ENCODE peak calls at places on chromosomes 4 and X, in ten cellular contexts. One of them, this sample, is unnamed.

GRCh38 chrX:99603076-99603814 is 806.8 kb downstream of the PCDH19 start:
- DNase-seq in endothelial cell: no peak
- DNase-seq in pons: no peak
- DNase-seq in H4: no peak
- DNase-seq in lung: no peak
- DNase-seq in epithelial cell of esophagus: no peak
- DNase-seq in CD4-positive, alpha-beta T cell: no peak
- DNase-seq in NCI-H1092: no peak
- DNase-seq in iPS DF 6.9: no peak
- DNase-seq in activated naive CD4-positive, alpha-beta T cell treated with Interleukin-2 at 50 U/mL for 16 hours: no peak
- DNase-seq in this sample: no peak

GRCh38 chr4:163913571-163913970 is 419.1 kb downstream of the TMA16 start:
- DNase-seq in endothelial cell: no peak
- DNase-seq in pons: peak
- DNase-seq in H4: no peak
- DNase-seq in lung: no peak
- DNase-seq in epithelial cell of esophagus: no peak
- DNase-seq in CD4-positive, alpha-beta T cell: no peak
- DNase-seq in NCI-H1092: no peak
- DNase-seq in iPS DF 6.9: no peak
- DNase-seq in activated naive CD4-positive, alpha-beta T cell treated with Interleukin-2 at 50 U/mL for 16 hours: no peak
- DNase-seq in this sample: no peak

GRCh38 chr4:25674386-25674785 is 18.7 kb downstream of the SLC34A2 start:
- DNase-seq in endothelial cell: no peak
- DNase-seq in pons: no peak
- DNase-seq in H4: no peak
- DNase-seq in lung: no peak
- DNase-seq in epithelial cell of esophagus: no peak
- DNase-seq in CD4-positive, alpha-beta T cell: no peak
- DNase-seq in NCI-H1092: no peak
- DNase-seq in iPS DF 6.9: no peak
- DNase-seq in activated naive CD4-positive, alpha-beta T cell treated with Interleukin-2 at 50 U/mL for 16 hours: no peak
- DNase-seq in this sample: no peak

GRCh38 chr4:124415206-124415605 is 297.3 kb downstream of the ANKRD50 start:
- DNase-seq in endothelial cell: no peak
- DNase-seq in pons: no peak
- DNase-seq in H4: no peak
- DNase-seq in lung: no peak
- DNase-seq in epithelial cell of esophagus: no peak
- DNase-seq in CD4-positive, alpha-beta T cell: no peak
- DNase-seq in NCI-H1092: no peak
- DNase-seq in iPS DF 6.9: no peak
- DNase-seq in activated naive CD4-positive, alpha-beta T cell treated with Interleukin-2 at 50 U/mL for 16 hours: no peak
- DNase-seq in this sample: no peak

GRCh38 chr4:20106926-20107325 is 144.8 kb upstream of the SLIT2 start:
- DNase-seq in endothelial cell: no peak
- DNase-seq in pons: no peak
- DNase-seq in H4: no peak
- DNase-seq in lung: no peak
- DNase-seq in epithelial cell of esophagus: no peak
- DNase-seq in CD4-positive, alpha-beta T cell: no peak
- DNase-seq in NCI-H1092: no peak
- DNase-seq in iPS DF 6.9: no peak
- DNase-seq in activated naive CD4-positive, alpha-beta T cell treated with Interleukin-2 at 50 U/mL for 16 hours: no peak
- DNase-seq in this sample: no peak

GRCh38 chrX:38699603-38700110 is 101.6 kb upstream of the MID1IP1 start:
- DNase-seq in endothelial cell: no peak
- DNase-seq in pons: no peak
- DNase-seq in H4: no peak
- DNase-seq in lung: no peak
- DNase-seq in epithelial cell of esophagus: no peak
- DNase-seq in CD4-positive, alpha-beta T cell: no peak
- DNase-seq in NCI-H1092: no peak
- DNase-seq in iPS DF 6.9: no peak
- DNase-seq in activated naive CD4-positive, alpha-beta T cell treated with Interleukin-2 at 50 U/mL for 16 hours: no peak
- DNase-seq in this sample: peak

GRCh38 chr4:38621004-38621684 is 42.9 kb upstream of the KLF3 start:
- DNase-seq in endothelial cell: no peak
- DNase-seq in pons: no peak
- DNase-seq in H4: peak
- DNase-seq in lung: peak
- DNase-seq in epithelial cell of esophagus: peak
- DNase-seq in CD4-positive, alpha-beta T cell: no peak
- DNase-seq in NCI-H1092: no peak
- DNase-seq in iPS DF 6.9: no peak
- DNase-seq in activated naive CD4-positive, alpha-beta T cell treated with Interleukin-2 at 50 U/mL for 16 hours: no peak
- DNase-seq in this sample: peak

GRCh38 chrX:155615938-155616337 is 3.2 kb upstream of the TMLHE start:
- DNase-seq in endothelial cell: no peak
- DNase-seq in pons: no peak
- DNase-seq in H4: no peak
- DNase-seq in lung: no peak
- DNase-seq in epithelial cell of esophagus: no peak
- DNase-seq in CD4-positive, alpha-beta T cell: no peak
- DNase-seq in NCI-H1092: no peak
- DNase-seq in iPS DF 6.9: no peak
- DNase-seq in activated naive CD4-positive, alpha-beta T cell treated with Interleukin-2 at 50 U/mL for 16 hours: no peak
- DNase-seq in this sample: no peak

GRCh38 chrX:114924423-114924822 is 93.0 kb downstream of the IL13RA2 start:
- DNase-seq in endothelial cell: no peak
- DNase-seq in pons: no peak
- DNase-seq in H4: no peak
- DNase-seq in lung: no peak
- DNase-seq in epithelial cell of esophagus: no peak
- DNase-seq in CD4-positive, alpha-beta T cell: no peak
- DNase-seq in NCI-H1092: no peak
- DNase-seq in iPS DF 6.9: no peak
- DNase-seq in activated naive CD4-positive, alpha-beta T cell treated with Interleukin-2 at 50 U/mL for 16 hours: no peak
- DNase-seq in this sample: no peak

GRCh38 chr4:69025191-69025998 is 70.9 kb upstream of the UGT2B7 start:
- DNase-seq in endothelial cell: peak
- DNase-seq in pons: no peak
- DNase-seq in H4: no peak
- DNase-seq in lung: no peak
- DNase-seq in epithelial cell of esophagus: peak
- DNase-seq in CD4-positive, alpha-beta T cell: no peak
- DNase-seq in NCI-H1092: no peak
- DNase-seq in iPS DF 6.9: peak
- DNase-seq in activated naive CD4-positive, alpha-beta T cell treated with Interleukin-2 at 50 U/mL for 16 hours: no peak
- DNase-seq in this sample: peak

GRCh38 chrX:71541546-71542022 is 8.7 kb downstream of the OGT start:
- DNase-seq in endothelial cell: no peak
- DNase-seq in pons: no peak
- DNase-seq in H4: no peak
- DNase-seq in lung: no peak
- DNase-seq in epithelial cell of esophagus: peak
- DNase-seq in CD4-positive, alpha-beta T cell: no peak
- DNase-seq in NCI-H1092: no peak
- DNase-seq in iPS DF 6.9: no peak
- DNase-seq in activated naive CD4-positive, alpha-beta T cell treated with Interleukin-2 at 50 U/mL for 16 hours: no peak
- DNase-seq in this sample: no peak

GRCh38 chr4:96295143-96295763 is 455.4 kb downstream of the PDHA2 start:
- DNase-seq in endothelial cell: no peak
- DNase-seq in pons: no peak
- DNase-seq in H4: no peak
- DNase-seq in lung: no peak
- DNase-seq in epithelial cell of esophagus: no peak
- DNase-seq in CD4-positive, alpha-beta T cell: no peak
- DNase-seq in NCI-H1092: no peak
- DNase-seq in iPS DF 6.9: no peak
- DNase-seq in activated naive CD4-positive, alpha-beta T cell treated with Interleukin-2 at 50 U/mL for 16 hours: no peak
- DNase-seq in this sample: no peak

GRCh38 chr4:99536148-99536728 is 25.4 kb downstream of the C4orf17 start:
- DNase-seq in endothelial cell: no peak
- DNase-seq in pons: no peak
- DNase-seq in H4: no peak
- DNase-seq in lung: no peak
- DNase-seq in epithelial cell of esophagus: no peak
- DNase-seq in CD4-positive, alpha-beta T cell: no peak
- DNase-seq in NCI-H1092: no peak
- DNase-seq in iPS DF 6.9: no peak
- DNase-seq in activated naive CD4-positive, alpha-beta T cell treated with Interleukin-2 at 50 U/mL for 16 hours: no peak
- DNase-seq in this sample: peak

GRCh38 chr4:7780751-7781348 is 158.8 kb downstream of the AFAP1 start:
- DNase-seq in endothelial cell: no peak
- DNase-seq in pons: no peak
- DNase-seq in H4: no peak
- DNase-seq in lung: no peak
- DNase-seq in epithelial cell of esophagus: no peak
- DNase-seq in CD4-positive, alpha-beta T cell: no peak
- DNase-seq in NCI-H1092: no peak
- DNase-seq in iPS DF 6.9: no peak
- DNase-seq in activated naive CD4-positive, alpha-beta T cell treated with Interleukin-2 at 50 U/mL for 16 hours: no peak
- DNase-seq in this sample: no peak

This sample was measured in NCI-H69.